ENCODE peak calls at places on chromosome X, in nine cellular contexts. B, T, U, M, P, E, Y, Q and W are unnamed samples.

GRCh38 chrX:31590581-31591113 is 518.8 kb upstream of the FTHL17 start:
- DNase-seq in B (no peak), T (no peak), U (peak; percentile 6), M (no peak), P (no peak), E (no peak), Y (peak; percentile 23), Q (no peak), W (peak; percentile 0)

GRCh38 chrX:123085311-123085940 is 98.7 kb upstream of the GRIA3 start:
- DNase-seq in B (no peak), T (no peak), U (no peak), M (no peak), P (no peak), E (no peak), Y (no peak), Q (no peak), W (no peak)

GRCh38 chrX:134679226-134679625 is 21.0 kb upstream of the PLAC1 start:
- DNase-seq in B (no peak), T (no peak), U (no peak), M (no peak), P (no peak), E (no peak), Y (no peak), Q (no peak), W (no peak)

GRCh38 chrX:16462912-16463311 is 187.0 kb upstream of the S100G start:
- DNase-seq in B (no peak), T (no peak), U (peak; percentile 81), M (no peak), P (no peak), E (no peak), Y (no peak), Q (no peak), W (no peak)

GRCh38 chrX:28225508-28225907 is 244.3 kb upstream of the DCAF8L1 start:
- DNase-seq in B (no peak), T (no peak), U (no peak), M (no peak), P (no peak), E (no peak), Y (no peak), Q (no peak), W (peak; percentile 9)

GRCh38 chrX:53184836-53185235 is 40.2 kb downstream of the KDM5C start:
- DNase-seq in B (no peak), T (no peak), U (no peak), M (no peak), P (no peak), E (no peak), Y (no peak), Q (no peak), W (no peak)

GRCh38 chrX:53244610-53245009 is 19.6 kb upstream of the KDM5C start:
- DNase-seq in B (no peak), T (no peak), U (no peak), M (no peak), P (no peak), E (no peak), Y (no peak), Q (no peak), W (no peak)

GRCh38 chrX:41468647-41469323 is 21.6 kb downstream of the NYX start:
- DNase-seq in B (no peak), T (no peak), U (no peak), M (peak; percentile 10), P (peak; percentile 33), E (no peak), Y (no peak), Q (no peak), W (no peak)

GRCh38 chrX:64152857-64153256 is 52.7 kb downstream of the AMER1 start:
- DNase-seq in B (no peak), T (no peak), U (no peak), M (no peak), P (peak; percentile 26), E (no peak), Y (no peak), Q (no peak), W (no peak)

GRCh38 chrX:76971393-76972376 is 475.5 kb upstream of the FGF16 start:
- DNase-seq in B (no peak), T (no peak), U (no peak), M (no peak), P (no peak), E (no peak), Y (peak; percentile 4), Q (no peak), W (no peak)

GRCh38 chrX:129594781-129595180 is 54.7 kb downstream of the OCRL start:
- DNase-seq in B (no peak), T (no peak), U (no peak), M (no peak), P (no peak), E (no peak), Y (no peak), Q (no peak), W (no peak)

GRCh38 chrX:21661316-21661715 is 3.2 kb upstream of the KLHL34 start:
- DNase-seq in B (no peak), T (no peak), U (no peak), M (no peak), P (no peak), E (no peak), Y (no peak), Q (no peak), W (no peak)

GRCh38 chrX:131235768-131236167 is 53.3 kb downstream of the IGSF1 start:
- DNase-seq in B (no peak), T (no peak), U (no peak), M (no peak), P (no peak), E (no peak), Y (peak; percentile 34), Q (no peak), W (no peak)

GRCh38 chrX:53263597-53264094 is 17.7 kb downstream of the IQSEC2 start:
- DNase-seq in B (no peak), T (no peak), U (no peak), M (no peak), P (no peak), E (no peak), Y (no peak), Q (no peak), W (no peak)

GRCh38 chrX:38774249-38774648 is 27.0 kb upstream of the MID1IP1 start:
- DNase-seq in B (no peak), T (no peak), U (no peak), M (no peak), P (no peak), E (no peak), Y (no peak), Q (no peak), W (peak; percentile 23)

GRCh38 chrX:96433409-96434122 is 251.1 kb upstream of the DIAPH2 start:
- DNase-seq in B (no peak), T (no peak), U (no peak), M (no peak), P (no peak), E (no peak), Y (no peak), Q (no peak), W (no peak)

GRCh38 chrX:22689290-22689689 is 310.5 kb upstream of the DDX53 start:
- DNase-seq in B (no peak), T (no peak), U (no peak), M (no peak), P (no peak), E (no peak), Y (no peak), Q (no peak), W (no peak)

GRCh38 chrX:17922303-17922702 is 61.2 kb upstream of the RAI2 start:
- DNase-seq in B (no peak), T (no peak), U (no peak), M (no peak), P (no peak), E (no peak), Y (no peak), Q (peak; percentile 12), W (peak; percentile 29)

GRCh38 chrX:30822068-30822671 is 66.9 kb downstream of the TAB3 start:
- DNase-seq in B (no peak), T (no peak), U (no peak), M (no peak), P (no peak), E (peak; percentile 51), Y (peak; percentile 6), Q (no peak), W (peak; percentile 0)

GRCh38 chrX:97290199-97290598 is 406.5 kb downstream of the RPA4 start:
- DNase-seq in B (no peak), T (no peak), U (no peak), M (no peak), P (no peak), E (no peak), Y (no peak), Q (no peak), W (no peak)

GRCh38 chrX:155953055-155953454 is 44.4 kb upstream of the IL9R start:
- DNase-seq in B (no peak), T (no peak), U (no peak), M (no peak), P (no peak), E (no peak), Y (no peak), Q (no peak), W (no peak)
- H3K9me3 ChIP-seq in B (no peaks in the 10 kb centered on the region), T (no peaks in the 10 kb centered on the region), U (peaks cover 17% of the 10 kb centered on the region), M (no peaks in the 10 kb centered on the region), P (peaks cover 6% of the 10 kb centered on the region), E (no peaks in the 10 kb centered on the region), Y (no peaks in the 10 kb centered on the region), Q (no peaks in the 10 kb centered on the region), W (no peaks in the 10 kb centered on the region)

GRCh38 chrX:69541959-69542358 is 37.8 kb downstream of the NALF2 start:
- DNase-seq in B (no peak), T (no peak), U (no peak), M (no peak), P (no peak), E (no peak), Y (no peak), Q (no peak), W (no peak)
- H3K9me3 ChIP-seq in B (no peaks in the 10 kb centered on the region), T (no peaks in the 10 kb centered on the region), U (no peaks in the 10 kb centered on the region), M (no peaks in the 10 kb centered on the region), P (no peaks in the 10 kb centered on the region), E (no peaks in the 10 kb centered on the region), Y (no peaks in the 10 kb centered on the region), Q (no peaks in the 10 kb centered on the region), W (no peaks in the 10 kb centered on the region)

DNA sequence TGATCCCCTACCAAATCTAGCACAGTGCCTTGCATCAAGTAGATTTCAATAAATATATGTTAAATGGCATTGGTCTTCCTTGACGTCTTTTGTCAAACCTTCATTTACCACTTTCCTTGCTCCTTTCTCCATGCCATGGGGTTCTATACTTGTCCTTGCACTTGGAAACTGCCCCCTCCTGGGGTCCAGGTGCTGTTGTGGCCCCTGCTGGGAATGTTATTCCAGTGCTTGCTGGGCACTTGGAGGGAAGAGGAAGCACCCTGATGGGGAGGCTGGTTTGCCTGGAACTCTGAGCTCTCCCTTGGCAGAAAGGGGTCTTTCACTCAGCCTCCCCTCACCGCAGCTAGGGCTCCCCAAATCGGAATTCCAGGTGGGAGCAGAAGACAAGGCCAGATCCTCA is 18.9 kb downstream of the ZNF275 start:
- DNase-seq in B (no peak), T (no peak), U (no peak), M (no peak), P (no peak), E (no peak), Y (no peak), Q (no peak), W (no peak)
- H3K9me3 ChIP-seq in B (no peaks in the 10 kb centered on the region), T (no peaks in the 10 kb centered on the region), U (no peaks in the 10 kb centered on the region), M (no peaks in the 10 kb centered on the region), P (no peaks in the 10 kb centered on the region), E (no peaks in the 10 kb centered on the region), Y (no peaks in the 10 kb centered on the region), Q (no peaks in the 10 kb centered on the region), W (no peaks in the 10 kb centered on the region)

DNA sequence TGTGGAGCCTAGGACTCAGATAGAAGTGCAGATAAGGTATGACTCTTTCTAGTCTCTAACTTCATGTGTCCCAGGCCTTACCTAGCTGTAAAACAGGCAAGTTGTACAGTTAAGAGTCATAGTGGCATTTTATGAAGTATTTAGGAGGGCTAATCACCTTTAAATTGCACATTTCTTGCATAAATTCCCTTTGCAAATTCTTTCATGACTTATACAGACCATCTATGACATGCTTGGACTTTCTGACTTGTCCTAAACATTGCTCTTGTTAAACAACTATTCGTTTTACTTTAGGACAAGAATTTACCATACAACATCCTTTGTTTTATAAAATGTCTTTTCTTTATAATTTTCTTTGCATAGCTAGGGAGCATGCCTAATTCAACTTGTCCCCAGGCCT is 7.8 kb upstream of the RRAGB start:
- DNase-seq in B (no peak), T (no peak), U (no peak), M (no peak), P (no peak), E (peak; percentile 45), Y (peak; percentile 7), Q (no peak), W (no peak)
- H3K9me3 ChIP-seq in B (no peaks in the 10 kb centered on the region), T (peaks cover 3% of the 10 kb centered on the region), U (no peaks in the 10 kb centered on the region), M (no peaks in the 10 kb centered on the region), P (peaks cover 3% of the 10 kb centered on the region), E (no peaks in the 10 kb centered on the region), Y (no peaks in the 10 kb centered on the region), Q (no peaks in the 10 kb centered on the region), W (no peaks in the 10 kb centered on the region)